ENCODE peak calls at places on chromosomes 4 and X, in five cellular contexts. J is ELR, I is NCI-H1417, R is NAMALWA, G is amygdala. S is an unnamed sample.

GRCh38 chrX:121558886-121559285 is 511.5 kb downstream of the GLUD2 start:
- DNase-seq in J (no peak), G (no peak), R (no peak), I (no peak), S (no peak)

GRCh38 chrX:56763556-56764152 is 34.6 kb downstream of the NBDY start:
- DNase-seq in G (no peak), I (no peak), R (no peak), J (no peak), S (peak)

GRCh38 chrX:153878969-153879653 is 6.9 kb downstream of the L1CAM start:
- DNase-seq in G (no peak), R (no peak), I (peak), J (no peak), S (no peak)

GRCh38 chrX:21770631-21771321 is 12.9 kb upstream of the SMPX start:
- DNase-seq in J (no peak), I (no peak), G (no peak), R (peak), S (no peak)

GRCh38 chrX:38500886-38501285 is 60.5 kb upstream of the TSPAN7 start:
- DNase-seq in J (no peak), R (peak), I (no peak), G (no peak), S (no peak)

GRCh38 chrX:1576201-1577101 is 15.0 kb upstream of the AKAP17A start:
- DNase-seq in J (no peak), R (no peak), I (no peak), G (no peak), S (no peak)

GRCh38 chr4:153643406-153644016 is 40.6 kb upstream of the TLR2 start:
- DNase-seq in I (peak), J (peak), R (peak), G (no peak), S (no peak)

GRCh38 chr4:61201562-61202099 is 1.5 kb downstream of the ADGRL3 start:
- DNase-seq in I (no peak), G (peak), J (peak), R (no peak), S (peak)

GRCh38 chrX:116975517-116975916 is 512.7 kb upstream of the CT83 start:
- DNase-seq in R (no peak), G (no peak), I (no peak), J (no peak), S (no peak)

GRCh38 chr4:98626350-98626749 is 32.1 kb downstream of the TSPAN5 start:
- DNase-seq in R (no peak), G (no peak), I (no peak), J (peak), S (no peak)

GRCh38 chr4:40046311-40046980 is 10.2 kb upstream of the N4BP2 start:
- DNase-seq in J (peak), G (no peak), R (no peak), I (no peak), S (no peak)